ENCODE peak calls at places on chromosomes 11 and 22, in nine cellular contexts. F is progenitor cell of endocrine pancreas, A is A549, E is gastrocnemius medialis, N is T-helper 1 cell, Z is HFF-Myc, P is Right ventricle myocardium superior, D is T-helper 2 cell, Q is tibial artery. X is an unnamed sample.

GRCh38 chr11:130738618-130739017 is 177.7 kb downstream of the SNX19 start:
- DNase-seq in F (no peak), D (no peak), E (no peak), P (no peak), A (no peak), Q (no peak), Z (no peak), N (no peak), X (no peak)

GRCh38 chr11:76658231-76658630 is 12.3 kb downstream of the LRRC32 start:
- DNase-seq in Z (no peak), A (no peak), P (peak), F (no peak), N (no peak), Q (peak), E (no peak), D (no peak), X (no peak)

GRCh38 chr22:19488285-19488684 is 8.6 kb downstream of the CDC45 start:
- DNase-seq in Z (no peak), F (no peak), N (no peak), D (no peak), A (no peak), Q (no peak), E (no peak), P (no peak), X (no peak)

GRCh38 chr22:30044369-30044768 is 35.9 kb upstream of the HORMAD2 start:
- DNase-seq in P (no peak), F (no peak), A (no peak), E (no peak), N (no peak), Z (peak), Q (no peak), D (no peak), X (no peak)

GRCh38 chr22:30992565-30992964 is 23.5 kb downstream of the TUG1 start:
- DNase-seq in N (no peak), E (no peak), F (no peak), P (no peak), Q (no peak), D (no peak), Z (no peak), A (no peak), X (no peak)

GRCh38 chr11:31761636-31762035 is 49.5 kb downstream of the PAX6 start:
- DNase-seq in F (no peak), N (no peak), Q (no peak), E (no peak), D (no peak), A (peak), Z (no peak), P (no peak), X (no peak)

GRCh38 chr11:128499613-128500213 is 87.6 kb downstream of the ETS1 start:
- DNase-seq in D (no peak), N (no peak), Q (no peak), Z (no peak), A (no peak), F (no peak), P (no peak), E (no peak), X (no peak)

GRCh38 chr11:108912587-108912986 is 247.7 kb downstream of the DDX10 start:
- DNase-seq in A (no peak), Z (no peak), N (no peak), P (no peak), Q (no peak), E (no peak), D (no peak), F (no peak), X (no peak)

GRCh38 chr11:86978756-86979608 is 23.8 kb upstream of the FZD4 start:
- DNase-seq in P (no peak), E (no peak), F (no peak), Z (peak), D (peak), A (peak), Q (no peak), N (no peak), X (no peak)

GRCh38 chr11:30411383-30411782 is 88.5 kb downstream of the ARL14EP start:
- DNase-seq in E (no peak), F (no peak), A (no peak), Q (no peak), N (no peak), D (no peak), Z (no peak), P (no peak), X (no peak)

GRCh38 chr22:30181459-30182353 is 64.9 kb downstream of the LIF start:
- DNase-seq in D (peak), E (no peak), P (no peak), F (no peak), Q (no peak), Z (no peak), A (no peak), N (no peak), X (no peak)

GRCh38 chr11:94473177-94473799 is 20.4 kb downstream of the MRE11 start:
- DNase-seq in N (no peak), F (no peak), Q (no peak), E (no peak), A (no peak), D (peak), P (no peak), Z (no peak), X (no peak)

GRCh38 chr11:60363542-60364525 is 14.5 kb upstream of the MS4A7 start:
- DNase-seq in Z (peak), A (peak), P (peak), D (peak), E (peak), Q (peak), F (peak), N (peak), X (peak)

GRCh38 chr11:65427691-65428577 is 5.3 kb downstream of the NEAT1 start:
- DNase-seq in A (peak), Q (peak), N (no peak), F (no peak), E (no peak), D (peak), Z (no peak), P (peak), X (peak)

GRCh38 chr22:38782402-38783094 is 11.4 kb downstream of the DNAL4 start:
- DNase-seq in P (no peak), F (no peak), N (no peak), Z (no peak), A (no peak), Q (no peak), E (no peak), D (peak), X (peak)

GRCh38 chr11:92216789-92217188 is 7.8 kb upstream of the FAT3 start:
- DNase-seq in Q (no peak), F (no peak), N (no peak), Z (no peak), D (no peak), E (no peak), P (no peak), A (no peak), X (no peak)

GRCh38 chr11:86577663-86578636 is 94.5 kb downstream of the ME3 start:
- DNase-seq in N (no peak), E (peak), F (no peak), Z (peak), Q (peak), P (peak), A (peak), D (no peak), X (peak)

GRCh38 chr11:47837929-47838328 is 10.2 kb downstream of the NUP160 start:
- DNase-seq in A (no peak), F (no peak), N (no peak), P (no peak), D (no peak), E (no peak), Q (no peak), Z (no peak), X (no peak)

GRCh38 chr11:117597083-117597482 is 199.9 kb downstream of the DSCAML1 start:
- DNase-seq in F (peak), P (no peak), E (no peak), N (no peak), A (peak), Q (no peak), D (peak), Z (no peak), X (peak)

GRCh38 chr11:72441647-72442267 is 7.4 kb upstream of the CLPB start:
- DNase-seq in Z (no peak), E (no peak), N (no peak), F (no peak), A (no peak), Q (no peak), P (no peak), D (no peak), X (no peak)

GRCh38 chr11:69640260-69640994 is 529 bp upstream of the CCND1 start:
- DNase-seq in A (peak), N (no peak), P (peak), Q (no peak), F (no peak), E (no peak), Z (no peak), D (peak), X (peak)

GRCh38 chr22:33780761-33781160 is 139.5 kb downstream of the LARGE1 start:
- DNase-seq in E (no peak), D (no peak), P (no peak), Q (no peak), A (no peak), N (no peak), F (no peak), Z (no peak), X (no peak)

GRCh38 chr11:84642500-84642899 is 984.6 kb downstream of the DLG2 start:
- DNase-seq in A (no peak), N (no peak), D (no peak), P (no peak), E (no peak), Z (no peak), F (no peak), Q (no peak), X (no peak)

GRCh38 chr22:40196628-40197027 is 18.9 kb downstream of the TNRC6B start:
- DNase-seq in Q (no peak), D (peak), E (no peak), F (no peak), P (no peak), Z (peak), N (no peak), A (no peak), X (no peak)

GRCh38 chr11:5620606-5621521 is 3.9 kb upstream of the TRIM34 start:
- DNase-seq in A (peak), F (no peak), N (no peak), P (no peak), Z (no peak), Q (no peak), E (no peak), D (no peak), X (no peak)

GRCh38 chr11:61066645-61067044 is 35.6 kb upstream of the CD5 start:
- DNase-seq in F (no peak), P (no peak), E (no peak), Z (no peak), A (no peak), N (no peak), D (no peak), Q (no peak), X (no peak)

GRCh38 chr22:19037282-19038163 is 84.7 kb downstream of the DGCR2 start:
- DNase-seq in N (no peak), F (no peak), A (no peak), P (no peak), Q (peak), Z (no peak), E (no peak), D (no peak), X (no peak)

GRCh38 chr11:125404811-125405481 is 91.1 kb downstream of the FEZ1 start:
- DNase-seq in N (peak), P (peak), F (peak), D (peak), Q (peak), E (peak), Z (no peak), A (peak), X (peak)

GRCh38 chr22:37043828-37044538 is 7.6 kb upstream of the KCTD17 start:
- DNase-seq in D (peak), Z (peak), F (peak), N (no peak), Q (no peak), A (peak), P (peak), E (no peak), X (peak)